ENCODE peak calls at places on chromosome 10, in ten cellular contexts. One of them, this sample, is unnamed.

GRCh38 chr10:95601116-95601719 is 40.0 kb upstream of the SORBS1 start:
- DNase-seq in right lobe of liver: peak
- DNase-seq in adrenal gland: peak
- DNase-seq in stomach: peak
- DNase-seq in HCT116: peak
- DNase-seq in A549: peak
- DNase-seq in testis: peak
- DNase-seq in heart left ventricle: peak
- DNase-seq in IMR-90: peak
- DNase-seq in lower leg skin: peak
- DNase-seq in this sample: peak

GRCh38 chr10:27448926-27449325 is 55.2 kb upstream of the RAB18 start:
- DNase-seq in right lobe of liver: no peak
- DNase-seq in adrenal gland: no peak
- DNase-seq in stomach: no peak
- DNase-seq in HCT116: peak
- DNase-seq in A549: peak
- DNase-seq in testis: no peak
- DNase-seq in heart left ventricle: no peak
- DNase-seq in IMR-90: peak
- DNase-seq in lower leg skin: no peak
- DNase-seq in this sample: no peak

GRCh38 chr10:71184402-71184801 is 28.0 kb upstream of the UNC5B start:
- DNase-seq in right lobe of liver: no peak
- DNase-seq in adrenal gland: no peak
- DNase-seq in stomach: no peak
- DNase-seq in HCT116: no peak
- DNase-seq in A549: no peak
- DNase-seq in testis: no peak
- DNase-seq in heart left ventricle: no peak
- DNase-seq in IMR-90: no peak
- DNase-seq in lower leg skin: peak
- DNase-seq in this sample: no peak

GRCh38 chr10:74900297-74900696 is 73.9 kb downstream of the KAT6B start:
- DNase-seq in right lobe of liver: no peak
- DNase-seq in adrenal gland: no peak
- DNase-seq in stomach: no peak
- DNase-seq in HCT116: no peak
- DNase-seq in A549: no peak
- DNase-seq in testis: no peak
- DNase-seq in heart left ventricle: no peak
- DNase-seq in IMR-90: no peak
- DNase-seq in lower leg skin: no peak
- DNase-seq in this sample: no peak

GRCh38 chr10:113142601-113143000 is 192.6 kb downstream of the TCF7L2 start:
- DNase-seq in right lobe of liver: no peak
- DNase-seq in adrenal gland: no peak
- DNase-seq in stomach: no peak
- DNase-seq in HCT116: no peak
- DNase-seq in A549: no peak
- DNase-seq in testis: no peak
- DNase-seq in heart left ventricle: no peak
- DNase-seq in IMR-90: no peak
- DNase-seq in lower leg skin: no peak
- DNase-seq in this sample: no peak

GRCh38 chr10:14603539-14604102 is 171.1 kb downstream of the FAM107B start:
- DNase-seq in right lobe of liver: no peak
- DNase-seq in adrenal gland: no peak
- DNase-seq in stomach: no peak
- DNase-seq in HCT116: no peak
- DNase-seq in A549: no peak
- DNase-seq in testis: no peak
- DNase-seq in heart left ventricle: peak
- DNase-seq in IMR-90: no peak
- DNase-seq in lower leg skin: no peak
- DNase-seq in this sample: no peak

GRCh38 chr10:3523309-3524050 is 261.5 kb downstream of the KLF6 start:
- DNase-seq in right lobe of liver: no peak
- DNase-seq in adrenal gland: no peak
- DNase-seq in stomach: no peak
- DNase-seq in HCT116: no peak
- DNase-seq in A549: no peak
- DNase-seq in testis: no peak
- DNase-seq in heart left ventricle: no peak
- DNase-seq in IMR-90: no peak
- DNase-seq in lower leg skin: no peak
- DNase-seq in this sample: no peak

GRCh38 chr10:58810751-58811150 is 298.1 kb downstream of the BICC1 start:
- DNase-seq in right lobe of liver: no peak
- DNase-seq in adrenal gland: no peak
- DNase-seq in stomach: no peak
- DNase-seq in HCT116: no peak
- DNase-seq in A549: no peak
- DNase-seq in testis: no peak
- DNase-seq in heart left ventricle: no peak
- DNase-seq in IMR-90: no peak
- DNase-seq in lower leg skin: no peak
- DNase-seq in this sample: no peak

GRCh38 chr10:12194752-12195271 is 879 bp downstream of the NUDT5 start:
- DNase-seq in right lobe of liver: peak
- DNase-seq in adrenal gland: peak
- DNase-seq in stomach: peak
- DNase-seq in HCT116: no peak
- DNase-seq in A549: peak
- DNase-seq in testis: peak
- DNase-seq in heart left ventricle: no peak
- DNase-seq in IMR-90: peak
- DNase-seq in lower leg skin: peak
- DNase-seq in this sample: peak

GRCh38 chr10:62083868-62084267 is 182.4 kb downstream of the ARID5B start:
- DNase-seq in right lobe of liver: no peak
- DNase-seq in adrenal gland: peak
- DNase-seq in stomach: peak
- DNase-seq in HCT116: no peak
- DNase-seq in A549: peak
- DNase-seq in testis: peak
- DNase-seq in heart left ventricle: peak
- DNase-seq in IMR-90: peak
- DNase-seq in lower leg skin: no peak
- DNase-seq in this sample: peak

GRCh38 chr10:24858244-24858907 is 94.0 kb downstream of the PRTFDC1 start:
- DNase-seq in right lobe of liver: no peak
- DNase-seq in adrenal gland: no peak
- DNase-seq in stomach: no peak
- DNase-seq in HCT116: no peak
- DNase-seq in A549: no peak
- DNase-seq in testis: no peak
- DNase-seq in heart left ventricle: no peak
- DNase-seq in IMR-90: peak
- DNase-seq in lower leg skin: no peak
- DNase-seq in this sample: no peak

GRCh38 chr10:86440874-86441838 is 74.6 kb upstream of the GRID1 start:
- DNase-seq in right lobe of liver: no peak
- DNase-seq in adrenal gland: peak
- DNase-seq in stomach: no peak
- DNase-seq in HCT116: no peak
- DNase-seq in A549: peak
- DNase-seq in testis: no peak
- DNase-seq in heart left ventricle: no peak
- DNase-seq in IMR-90: peak
- DNase-seq in lower leg skin: no peak
- DNase-seq in this sample: no peak

DNA sequence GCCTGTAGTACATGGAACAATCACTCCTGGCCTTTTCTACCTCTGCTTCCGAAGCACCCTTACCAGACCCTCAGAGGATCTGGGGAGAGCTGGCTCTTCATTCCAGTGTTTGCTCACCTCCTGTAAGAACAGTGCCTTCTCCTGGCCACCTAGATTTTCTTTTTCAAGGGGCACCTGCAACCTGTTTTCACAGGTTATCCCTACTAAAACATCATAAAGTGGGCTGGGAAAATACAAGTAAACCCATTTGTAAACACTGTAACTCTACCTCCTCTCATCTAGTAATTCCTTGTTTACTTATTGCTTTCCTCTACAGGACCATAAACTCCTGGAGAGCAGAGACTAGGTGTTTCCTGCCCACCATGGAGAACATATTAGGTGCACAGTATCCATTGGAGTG is 1.1 kb downstream of the PIK3AP1 start:
- DNase-seq in right lobe of liver: no peak
- DNase-seq in adrenal gland: no peak
- DNase-seq in stomach: no peak
- DNase-seq in HCT116: no peak
- DNase-seq in A549: no peak
- DNase-seq in testis: no peak
- DNase-seq in heart left ventricle: no peak
- DNase-seq in IMR-90: no peak
- DNase-seq in lower leg skin: no peak
- DNase-seq in this sample: no peak
- TF ChIP-seq CTCF in right lobe of liver: peak
- TF ChIP-seq CTCF in adrenal gland: no peak
- TF ChIP-seq CTCF in stomach: no peak
- TF ChIP-seq CTCF in HCT116: no peak
- TF ChIP-seq CTCF in A549: no peak
- TF ChIP-seq CTCF in testis: no peak
- TF ChIP-seq CTCF in heart left ventricle: no peak
- TF ChIP-seq CTCF in IMR-90: no peak
- TF ChIP-seq CTCF in lower leg skin: no peak
- TF ChIP-seq CTCF in this sample: no peak

GRCh38 chr10:101956105-101956504 is 99.9 kb downstream of the ARMH3 start:
- DNase-seq in right lobe of liver: no peak
- DNase-seq in adrenal gland: no peak
- DNase-seq in stomach: no peak
- DNase-seq in HCT116: no peak
- DNase-seq in A549: no peak
- DNase-seq in testis: no peak
- DNase-seq in heart left ventricle: no peak
- DNase-seq in IMR-90: no peak
- DNase-seq in lower leg skin: no peak
- DNase-seq in this sample: no peak
- H3K4me3 ChIP-seq in right lobe of liver: no peak
- H3K4me3 ChIP-seq in adrenal gland: no peak
- H3K4me3 ChIP-seq in stomach: no peak
- H3K4me3 ChIP-seq in HCT116: no peak
- H3K4me3 ChIP-seq in A549: no peak
- H3K4me3 ChIP-seq in testis: no peak
- H3K4me3 ChIP-seq in heart left ventricle: no peak
- H3K4me3 ChIP-seq in IMR-90: no peak
- H3K4me3 ChIP-seq in lower leg skin: no peak
- H3K4me3 ChIP-seq in this sample: no peak

GRCh38 chr10:102424145-102424544 is 3.5 kb downstream of the FBXL15 start:
- DNase-seq in right lobe of liver: no peak
- DNase-seq in adrenal gland: no peak
- DNase-seq in stomach: no peak
- DNase-seq in HCT116: no peak
- DNase-seq in A549: no peak
- DNase-seq in testis: no peak
- DNase-seq in heart left ventricle: no peak
- DNase-seq in IMR-90: no peak
- DNase-seq in lower leg skin: no peak
- DNase-seq in this sample: no peak

GRCh38 chr10:102423372-102423968 is 2.8 kb downstream of the FBXL15 start:
- DNase-seq in right lobe of liver: no peak
- DNase-seq in adrenal gland: no peak
- DNase-seq in stomach: no peak
- DNase-seq in HCT116: no peak
- DNase-seq in A549: no peak
- DNase-seq in testis: no peak
- DNase-seq in heart left ventricle: no peak
- DNase-seq in IMR-90: no peak
- DNase-seq in lower leg skin: no peak
- DNase-seq in this sample: no peak

GRCh38 chr10:102420810-102421644 is at the start of gene FBXL15:
- DNase-seq in right lobe of liver: peak
- DNase-seq in adrenal gland: peak
- DNase-seq in stomach: peak
- DNase-seq in HCT116: peak
- DNase-seq in A549: peak
- DNase-seq in testis: peak
- DNase-seq in heart left ventricle: peak
- DNase-seq in IMR-90: peak
- DNase-seq in lower leg skin: peak
- DNase-seq in this sample: peak

GRCh38 chr10:102421645-102422585 is 1.3 kb downstream of the FBXL15 start:
- DNase-seq in right lobe of liver: peak
- DNase-seq in adrenal gland: peak
- DNase-seq in stomach: peak
- DNase-seq in HCT116: no peak
- DNase-seq in A549: no peak
- DNase-seq in testis: peak
- DNase-seq in heart left ventricle: no peak
- DNase-seq in IMR-90: no peak
- DNase-seq in lower leg skin: no peak
- DNase-seq in this sample: no peak

GRCh38 chr10:102422586-102423129 is 2.0 kb downstream of the FBXL15 start:
- DNase-seq in right lobe of liver: peak
- DNase-seq in adrenal gland: peak
- DNase-seq in stomach: peak
- DNase-seq in HCT116: peak
- DNase-seq in A549: peak
- DNase-seq in testis: peak
- DNase-seq in heart left ventricle: peak
- DNase-seq in IMR-90: peak
- DNase-seq in lower leg skin: peak
- DNase-seq in this sample: peak
- TF ChIP-seq POLR2A in right lobe of liver: peak
- TF ChIP-seq POLR2A in adrenal gland: no peak
- TF ChIP-seq POLR2A in stomach: no peak
- TF ChIP-seq POLR2A in HCT116: no peak
- TF ChIP-seq POLR2A in A549: no peak
- TF ChIP-seq POLR2A in testis: no peak
- TF ChIP-seq POLR2A in heart left ventricle: no peak
- TF ChIP-seq POLR2A in IMR-90: no peak
- TF ChIP-seq POLR2A in lower leg skin: no peak
- TF ChIP-seq POLR2A in this sample: no peak

GRCh38 chr10:5089869-5090268 is 4.3 kb upstream of the AKR1C3 start:
- DNase-seq in right lobe of liver: no peak
- DNase-seq in adrenal gland: no peak
- DNase-seq in stomach: no peak
- DNase-seq in HCT116: peak
- DNase-seq in A549: peak
- DNase-seq in testis: no peak
- DNase-seq in heart left ventricle: no peak
- DNase-seq in IMR-90: peak
- DNase-seq in lower leg skin: no peak
- DNase-seq in this sample: no peak
- TF ChIP-seq CTCF in right lobe of liver: peak
- TF ChIP-seq CTCF in adrenal gland: no peak
- TF ChIP-seq CTCF in stomach: no peak
- TF ChIP-seq CTCF in HCT116: peak
- TF ChIP-seq CTCF in A549: no peak
- TF ChIP-seq CTCF in testis: no peak
- TF ChIP-seq CTCF in heart left ventricle: peak
- TF ChIP-seq CTCF in IMR-90: peak
- TF ChIP-seq CTCF in lower leg skin: no peak
- TF ChIP-seq CTCF in this sample: no peak

GRCh38 chr10:102645741-102646609 is 1.7 kb downstream of the TRIM8 start:
- DNase-seq in right lobe of liver: peak
- DNase-seq in adrenal gland: peak
- DNase-seq in stomach: peak
- DNase-seq in HCT116: peak
- DNase-seq in A549: peak
- DNase-seq in testis: peak
- DNase-seq in heart left ventricle: peak
- DNase-seq in IMR-90: peak
- DNase-seq in lower leg skin: peak
- DNase-seq in this sample: peak
- H3K4me3 ChIP-seq in right lobe of liver: peak
- H3K4me3 ChIP-seq in adrenal gland: peak
- H3K4me3 ChIP-seq in stomach: peak
- H3K4me3 ChIP-seq in HCT116: peak
- H3K4me3 ChIP-seq in A549: peak
- H3K4me3 ChIP-seq in testis: peak
- H3K4me3 ChIP-seq in heart left ventricle: peak
- H3K4me3 ChIP-seq in IMR-90: peak
- H3K4me3 ChIP-seq in lower leg skin: peak
- H3K4me3 ChIP-seq in this sample: peak